ENCODE peak calls at places on chromosomes 4 and X, in ten cellular contexts. J is CD4-positive, CD25-positive, alpha-beta regulatory T cell; K is GM23338; A is upper lobe of right lung; I is aorta; W is ovary; U is mammary epithelial cell; O is adrenal gland; Q is tibial artery; T is GM23248. L is an unnamed sample.
A peak's percentile ranks its signal among the peaks of the same experiment; 100 is the strongest.

GRCh38 chr4:176498857-176499256 is 179.1 kb downstream of the SPCS3 start:
- DNase-seq in K (no peak), U (no peak), I (no peak), A (no peak), O (no peak), T (peak; percentile 35), J (no peak), W (no peak), Q (no peak), L (no peak)

GRCh38 chr4:187798385-187798784 is 197.2 kb upstream of the ZFP42 start:
- DNase-seq in J (no peak), Q (no peak), K (peak; percentile 37), O (no peak), I (no peak), W (no peak), A (no peak), T (no peak), U (no peak), L (no peak)

GRCh38 chrX:108001218-108001814 is 19.1 kb upstream of the TEX13B start:
- DNase-seq in K (peak; percentile 68), O (no peak), W (no peak), Q (no peak), I (no peak), T (peak; percentile 38), A (no peak), U (peak; percentile 14), J (no peak), L (no peak)

GRCh38 chr4:163542275-163542674 is 47.8 kb downstream of the TMA16 start:
- DNase-seq in U (peak; percentile 76), I (no peak), T (peak; percentile 80), O (no peak), K (no peak), A (no peak), W (no peak), J (no peak), Q (no peak), L (no peak)

GRCh38 chr4:66357316-66357715 is 687.0 kb upstream of the EPHA5 start:
- DNase-seq in I (no peak), A (no peak), T (no peak), W (no peak), J (no peak), Q (no peak), U (peak; percentile 0), K (no peak), O (no peak), L (no peak)

GRCh38 chr4:15907430-15907829 is 31.1 kb downstream of the FGFBP1 start:
- DNase-seq in W (no peak), Q (no peak), A (no peak), K (no peak), J (no peak), O (no peak), U (no peak), I (no peak), T (peak; percentile 13), L (no peak)

GRCh38 chr4:188032170-188032569 is 36.6 kb downstream of the ZFP42 start:
- DNase-seq in I (no peak), T (no peak), O (no peak), U (no peak), J (no peak), Q (no peak), K (peak; percentile 83), W (no peak), A (no peak), L (no peak)

GRCh38 chr4:54066088-54066415 is 1.6 kb upstream of the CHIC2 start:
- DNase-seq in U (no peak), J (no peak), K (no peak), O (no peak), W (no peak), I (no peak), T (no peak), Q (no peak), A (no peak), L (no peak)

GRCh38 chr4:184163813-184164212 is 53.9 kb downstream of the ENPP6 start:
- DNase-seq in T (peak; percentile 48), A (peak; percentile 82), W (peak; percentile 46), Q (no peak), J (no peak), I (peak; percentile 57), U (peak; percentile 28), O (peak; percentile 43), K (peak; percentile 88), L (peak; percentile 77)

GRCh38 chrX:70535198-70535597 is 90.6 kb downstream of the DLG3 start:
- DNase-seq in U (no peak), T (no peak), K (no peak), Q (no peak), W (no peak), A (no peak), J (no peak), O (no peak), I (no peak), L (no peak)

GRCh38 chr4:17794730-17795129 is 13.3 kb upstream of the FAM184B start:
- DNase-seq in Q (no peak), U (no peak), A (no peak), T (no peak), O (no peak), W (no peak), I (no peak), K (peak; percentile 10), J (no peak), L (no peak)

GRCh38 chr4:72558655-72559054 is 10.4 kb downstream of the ADAMTS3 start:
- DNase-seq in W (no peak), T (no peak), A (no peak), O (no peak), Q (no peak), K (no peak), J (no peak), U (peak; percentile 8), I (no peak), L (no peak)

GRCh38 chr4:41070516-41071281 is 143.6 kb downstream of the APBB2 start:
- DNase-seq in A (no peak), W (no peak), Q (no peak), T (peak; percentile 14), I (no peak), U (no peak), J (no peak), K (peak; percentile 28), O (no peak), L (no peak)

GRCh38 chr4:100289530-100289888 is 99.2 kb upstream of the DDIT4L start:
- DNase-seq in U (peak; percentile 12), J (no peak), O (no peak), K (peak; percentile 45), A (no peak), Q (no peak), T (peak; percentile 51), I (no peak), W (no peak), L (no peak)

GRCh38 chrX:46575991-46576392 is 2.4 kb downstream of the CHST7 start:
- DNase-seq in A (no peak), K (peak; percentile 17), I (no peak), U (peak; percentile 32), W (peak; percentile 44), J (no peak), Q (peak; percentile 72), O (peak; percentile 16), T (peak; percentile 30), L (no peak)

GRCh38 chrX:13029341-13029740 is 15.1 kb downstream of the FAM9C start:
- DNase-seq in K (no peak), O (peak; percentile 48), J (no peak), W (peak; percentile 56), A (no peak), T (peak; percentile 48), Q (no peak), I (peak; percentile 62), U (no peak), L (peak; percentile 64)

GRCh38 chrX:37926700-37927099 is 79.3 kb upstream of the DYNLT3 start:
- DNase-seq in K (peak; percentile 47), T (peak; percentile 55), A (no peak), Q (no peak), J (no peak), W (no peak), I (no peak), U (no peak), O (no peak), L (no peak)

GRCh38 chrX:153882086-153882498 is 3.9 kb downstream of the L1CAM start:
- DNase-seq in U (peak; percentile 50), A (no peak), T (peak; percentile 20), J (no peak), I (no peak), Q (no peak), O (no peak), W (no peak), K (no peak), L (no peak)
- H3K4me1 ChIP-seq in U (peaks cover 31% of the 10 kb centered on the region), A (no peaks in the 10 kb centered on the region), T (no peaks in the 10 kb centered on the region), J (peaks cover 19% of the 10 kb centered on the region), I (no peaks in the 10 kb centered on the region), Q (peaks cover 10% of the 10 kb centered on the region), O (no peaks in the 10 kb centered on the region), W (no peaks in the 10 kb centered on the region), K (peaks cover 27% of the 10 kb centered on the region), L (peaks cover 5% of the 10 kb centered on the region)

GRCh38 chr4:84291984-84292383 is 207.1 kb downstream of the NKX6-1 start:
- DNase-seq in T (no peak), O (no peak), I (no peak), K (no peak), U (no peak), J (no peak), A (no peak), Q (no peak), W (no peak), L (no peak)
- H3K4me1 ChIP-seq in T (no peaks in the 10 kb centered on the region), O (no peaks in the 10 kb centered on the region), I (no peaks in the 10 kb centered on the region), K (no peaks in the 10 kb centered on the region), U (no peaks in the 10 kb centered on the region), J (no peaks in the 10 kb centered on the region), A (no peaks in the 10 kb centered on the region), Q (no peaks in the 10 kb centered on the region), W (no peaks in the 10 kb centered on the region), L (no peaks in the 10 kb centered on the region)

GRCh38 chr4:5039800-5040199 is 11.5 kb upstream of the STK32B start:
- DNase-seq in W (no peak), J (no peak), O (no peak), A (no peak), I (no peak), K (no peak), U (no peak), T (no peak), Q (no peak), L (no peak)
- H3K4me1 ChIP-seq in W (no peaks in the 10 kb centered on the region), J (no peaks in the 10 kb centered on the region), O (no peaks in the 10 kb centered on the region), A (peaks cover 12% of the 10 kb centered on the region), I (no peaks in the 10 kb centered on the region), K (no peaks in the 10 kb centered on the region), U (peaks cover 13% of the 10 kb centered on the region), T (peaks cover 29% of the 10 kb centered on the region), Q (peaks cover 7% of the 10 kb centered on the region), L (no peaks in the 10 kb centered on the region)

GRCh38 chr4:86975927-86976326 is 41.1 kb downstream of the AFF1 start:
- DNase-seq in Q (no peak), U (no peak), A (no peak), O (no peak), K (no peak), I (no peak), W (no peak), T (no peak), J (no peak), L (no peak)

GRCh38 chr4:86972997-86973396 is 38.2 kb downstream of the AFF1 start:
- DNase-seq in A (peak; percentile 70), Q (no peak), W (no peak), U (peak; percentile 30), T (no peak), K (peak; percentile 52), O (peak; percentile 43), I (no peak), J (no peak), L (peak; percentile 83)

GRCh38 chr4:86973668-86974067 is 38.9 kb downstream of the AFF1 start:
- DNase-seq in U (no peak), T (no peak), K (no peak), J (no peak), W (no peak), I (no peak), Q (no peak), O (no peak), A (no peak), L (no peak)

GRCh38 chr4:86976801-86977485 is 42.1 kb downstream of the AFF1 start:
- DNase-seq in A (no peak), J (no peak), Q (no peak), T (no peak), K (no peak), I (no peak), U (peak; percentile 84), O (no peak), W (no peak), L (no peak)

GRCh38 chr4:86974481-86975050 is 39.8 kb downstream of the AFF1 start:
- DNase-seq in T (peak; percentile 18), W (no peak), Q (no peak), I (no peak), U (no peak), A (no peak), K (no peak), J (no peak), O (no peak), L (no peak)
- H3K4me1 ChIP-seq in T (peaks cover 13% of the 10 kb centered on the region), W (peaks cover 12% of the 10 kb centered on the region), Q (peaks cover 41% of the 10 kb centered on the region), I (no peaks in the 10 kb centered on the region), U (peaks cover 25% of the 10 kb centered on the region), A (peaks cover 27% of the 10 kb centered on the region), K (peaks cover 50% of the 10 kb centered on the region), J (peaks cover 15% of the 10 kb centered on the region), O (peaks cover 32% of the 10 kb centered on the region), L (peaks cover 64% of the 10 kb centered on the region)